ENCODE peak calls at places on chromosomes 1 and 21, in seven cellular contexts. J, U, M, A, P, C and Q are unnamed samples. For H3K4me1, the result is how much of the 10 kb centered on the place peaks cover.

GRCh38 chr1:73860421-73860950 is 337.5 kb downstream of the LRRIQ3 start:
- DNase-seq in J (no peak), U (no peak), M (no peak), A (no peak), P (no peak), C (no peak), Q (no peak)

GRCh38 chr1:182303778-182304177 is 87.8 kb downstream of the GLUL start:
- DNase-seq in J (no peak), U (no peak), M (no peak), A (no peak), P (no peak), C (no peak), Q (no peak)

GRCh38 chr1:206946261-206946660 is at the start of gene PIGR:
- DNase-seq in J (no peak), U (no peak), M (no peak), A (no peak), P (no peak), C (peak), Q (peak)

GRCh38 chr1:15756143-15757015 is 2.2 kb upstream of the FBLIM1 start:
- DNase-seq in J (no peak), U (no peak), M (peak), A (peak), P (no peak), C (peak), Q (no peak)

GRCh38 chr1:41891403-41891896 is 27.3 kb downstream of the HIVEP3 start:
- DNase-seq in J (no peak), U (no peak), M (peak), A (peak), P (peak), C (peak), Q (peak)

GRCh38 chr21:41482321-41482720 is 25.6 kb downstream of the TMPRSS2 start:
- DNase-seq in J (no peak), U (no peak), M (no peak), A (no peak), P (peak), C (no peak), Q (no peak)

GRCh38 chr1:180262628-180263488 is 32.8 kb downstream of the LHX4 start:
- DNase-seq in J (no peak), U (no peak), M (no peak), A (no peak), P (no peak), C (no peak), Q (no peak)

GRCh38 chr21:37475186-37475868 is 108.8 kb downstream of the DYRK1A start:
- DNase-seq in J (no peak), U (no peak), M (no peak), A (no peak), P (no peak), C (no peak), Q (no peak)

GRCh38 chr1:165454211-165454610 is 9.3 kb upstream of the RXRG start:
- DNase-seq in J (no peak), U (no peak), M (no peak), A (no peak), P (no peak), C (no peak), Q (no peak)

GRCh38 chr1:36367067-36367466 is 18.7 kb downstream of the STK40 start:
- DNase-seq in J (no peak), U (no peak), M (no peak), A (no peak), P (no peak), C (no peak), Q (no peak)

GRCh38 chr1:36369061-36369470 is 16.7 kb downstream of the STK40 start:
- DNase-seq in J (peak), U (peak), M (peak), A (peak), P (peak), C (peak), Q (peak)

GRCh38 chr1:36372617-36373016 is 13.1 kb downstream of the STK40 start:
- DNase-seq in J (no peak), U (no peak), M (no peak), A (no peak), P (no peak), C (no peak), Q (peak)

GRCh38 chr1:36367798-36368197 is 17.9 kb downstream of the STK40 start:
- DNase-seq in J (no peak), U (no peak), M (no peak), A (no peak), P (no peak), C (no peak), Q (peak)

GRCh38 chr1:36369472-36369871 is 16.3 kb downstream of the STK40 start:
- DNase-seq in J (no peak), U (no peak), M (no peak), A (no peak), P (no peak), C (no peak), Q (peak)
- H3K4me1 ChIP-seq in J (under half), U (half or more), M (under half), A (under half), P (under half), C (half or more), Q (half or more)

GRCh38 chr1:234619794-234620247 is 9.8 kb upstream of the IRF2BP2 start:
- DNase-seq in J (no peak), U (no peak), M (no peak), A (no peak), P (no peak), C (no peak), Q (no peak)
- H3K27ac ChIP-seq in J (no peak), U (peak), M (no peak), A (peak), P (peak), C (peak), Q (no peak)

DNA sequence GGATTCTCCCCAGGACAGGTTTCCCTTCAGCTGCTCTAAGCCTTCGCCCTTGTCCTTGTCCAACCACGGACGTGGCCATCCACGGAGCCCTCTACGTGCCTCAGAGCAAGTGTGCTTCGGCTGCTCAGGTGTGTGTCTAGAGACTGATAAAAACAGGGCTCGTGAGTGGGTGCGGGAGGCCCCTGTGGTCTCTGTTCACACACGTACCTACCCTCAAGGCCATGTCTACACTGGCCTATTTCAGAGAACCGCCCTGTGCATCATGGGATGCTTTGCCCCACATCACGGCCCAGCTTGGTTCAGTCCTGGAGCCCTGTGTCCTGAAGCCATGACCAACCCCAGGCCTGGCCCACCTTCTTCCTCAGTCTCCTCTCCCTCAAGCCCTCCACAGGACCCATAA is 24.6 kb upstream of the RUNX3 start:
- DNase-seq in J (no peak), U (no peak), M (no peak), A (peak), P (no peak), C (no peak), Q (no peak)
- H3K4me1 ChIP-seq in J (under half), U (under half), M (under half), A (under half), P (under half), C (under half), Q (under half)

GRCh38 chr21:15893902-15894301 is 164.1 kb downstream of the USP25 start:
- DNase-seq in J (no peak), U (no peak), M (no peak), A (no peak), P (no peak), C (no peak), Q (no peak)
- H3K27ac ChIP-seq in J (no peak), U (no peak), M (no peak), A (no peak), P (no peak), C (no peak), Q (no peak)

GRCh38 chr1:228839656-228840055 is 104.4 kb downstream of the RHOU start:
- DNase-seq in J (no peak), U (no peak), M (no peak), A (no peak), P (no peak), C (no peak), Q (no peak)

GRCh38 chr1:228836954-228837481 is 101.7 kb downstream of the RHOU start:
- DNase-seq in J (no peak), U (no peak), M (no peak), A (no peak), P (no peak), C (no peak), Q (no peak)

GRCh38 chr1:228837817-228838716 is 102.8 kb downstream of the RHOU start:
- DNase-seq in J (peak), U (no peak), M (peak), A (no peak), P (peak), C (peak), Q (peak)

GRCh38 chr1:228836427-228836826 is 101.1 kb downstream of the RHOU start:
- DNase-seq in J (no peak), U (no peak), M (no peak), A (no peak), P (no peak), C (peak), Q (no peak)

DNA sequence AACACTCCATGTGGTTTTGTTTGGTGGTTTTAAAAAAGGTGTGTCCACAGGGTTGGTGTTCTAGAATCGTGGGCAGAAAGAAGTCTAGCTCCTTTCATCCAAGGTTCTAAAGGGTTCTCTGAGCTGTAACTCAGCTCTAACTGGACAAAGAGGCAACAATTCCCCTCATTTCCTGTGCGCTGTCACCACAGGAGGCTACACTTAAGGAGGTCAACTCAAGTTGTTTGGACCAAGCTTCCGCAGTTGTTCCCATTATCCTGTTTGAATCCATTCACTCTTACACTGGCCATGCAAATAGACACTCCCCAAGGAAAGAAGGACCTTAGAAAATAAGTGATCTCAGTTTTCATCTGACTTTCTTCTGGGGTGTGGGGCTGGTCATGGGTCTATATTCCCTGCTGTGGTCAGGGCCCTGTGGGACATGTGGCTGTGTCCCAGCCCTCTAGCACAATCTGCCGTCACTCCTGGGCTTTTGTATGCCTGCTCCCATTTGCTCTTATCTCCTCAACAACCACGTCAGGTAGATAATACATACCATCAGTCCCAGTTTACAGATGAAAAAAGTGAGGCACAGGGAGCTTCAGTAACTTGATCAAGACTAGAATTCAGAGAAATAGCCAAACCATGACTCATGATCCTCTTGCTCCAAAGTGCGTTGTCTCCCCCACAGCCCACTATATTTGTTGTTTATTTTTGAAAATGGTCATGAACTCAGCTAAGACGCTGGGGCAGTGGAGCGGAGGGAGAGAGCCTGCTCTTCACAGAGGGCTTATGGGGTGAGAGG is 103.6 kb downstream of the RHOU start:
- DNase-seq in J (no peak), U (no peak), M (no peak), A (no peak), P (peak), C (no peak), Q (no peak)
- H3K4me1 ChIP-seq in J (under half), U (under half), M (under half), A (under half), P (under half), C (under half), Q (under half)

DNA sequence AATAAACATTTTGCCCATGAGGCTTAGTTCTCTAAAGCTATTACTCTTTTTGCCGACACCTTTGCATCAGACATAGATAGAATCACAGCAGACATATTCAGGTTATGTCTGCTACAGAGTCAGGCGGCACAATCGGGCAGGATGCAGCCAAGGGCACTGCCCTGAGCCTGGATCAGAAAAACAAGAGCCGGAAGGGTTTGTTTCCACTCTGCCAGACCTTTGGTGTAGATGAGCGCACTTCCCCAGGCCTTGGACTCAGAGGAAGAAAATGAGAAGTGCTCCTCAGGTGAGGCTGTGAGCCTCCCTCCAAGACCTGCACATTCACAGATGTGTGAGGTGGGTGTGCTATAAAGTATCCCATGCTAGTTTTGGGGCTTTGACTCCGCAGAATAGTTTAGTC is 43.7 kb downstream of the GNG12 start:
- DNase-seq in J (no peak), U (no peak), M (no peak), A (no peak), P (no peak), C (no peak), Q (no peak)
- H3K27ac ChIP-seq in J (no peak), U (no peak), M (peak), A (no peak), P (no peak), C (peak), Q (peak)

GRCh38 chr1:151993734-151994496 is at the start of gene S100A10:
- DNase-seq in J (peak), U (peak), M (peak), A (peak), P (peak), C (peak), Q (peak)
- H3K4me1 ChIP-seq in J (under half), U (under half), M (under half), A (under half), P (under half), C (half or more), Q (under half)